ENCODE peak calls at places on chromosome X, in nine cellular contexts. One of them, this sample, is unnamed.
A peak's percentile ranks its signal among the peaks of the same experiment; 100 is the strongest.

GRCh38 chrX:21408324-21408723 is 34.1 kb downstream of the CNKSR2 start:
- DNase-seq in lower lobe of right lung: no peak
- DNase-seq in fibroblast of lung: no peak
- DNase-seq in adrenal gland: no peak
- DNase-seq in psoas muscle: no peak
- DNase-seq in effector memory CD4-positive, alpha-beta T cell: no peak
- DNase-seq in CD8-positive, alpha-beta memory T cell: no peak
- DNase-seq in Peyer's patch: no peak
- DNase-seq in CD4-positive, alpha-beta memory T cell: no peak
- DNase-seq in this sample: no peak

GRCh38 chrX:12898073-12898472 is 8.3 kb upstream of the TLR8 start:
- DNase-seq in Peyer's patch: no peak
- DNase-seq in CD4-positive, alpha-beta memory T cell: no peak
- DNase-seq in lower lobe of right lung: no peak
- DNase-seq in effector memory CD4-positive, alpha-beta T cell: no peak
- DNase-seq in CD8-positive, alpha-beta memory T cell: no peak
- DNase-seq in psoas muscle: no peak
- DNase-seq in fibroblast of lung: no peak
- DNase-seq in adrenal gland: no peak
- DNase-seq in this sample: no peak

GRCh38 chrX:13126785-13127184 is 82.4 kb upstream of the FAM9C start:
- DNase-seq in effector memory CD4-positive, alpha-beta T cell: no peak
- DNase-seq in CD8-positive, alpha-beta memory T cell: no peak
- DNase-seq in adrenal gland: no peak
- DNase-seq in CD4-positive, alpha-beta memory T cell: no peak
- DNase-seq in Peyer's patch: no peak
- DNase-seq in psoas muscle: no peak
- DNase-seq in lower lobe of right lung: no peak
- DNase-seq in fibroblast of lung: peak; percentile 60
- DNase-seq in this sample: no peak

GRCh38 chrX:123986377-123986776 is 24.9 kb downstream of the STAG2 start:
- DNase-seq in adrenal gland: no peak
- DNase-seq in lower lobe of right lung: no peak
- DNase-seq in effector memory CD4-positive, alpha-beta T cell: no peak
- DNase-seq in CD8-positive, alpha-beta memory T cell: no peak
- DNase-seq in fibroblast of lung: no peak
- DNase-seq in psoas muscle: no peak
- DNase-seq in CD4-positive, alpha-beta memory T cell: no peak
- DNase-seq in Peyer's patch: no peak
- DNase-seq in this sample: no peak

GRCh38 chrX:9919632-9920172 is 47.5 kb upstream of the CLDN34 start:
- DNase-seq in psoas muscle: no peak
- DNase-seq in CD4-positive, alpha-beta memory T cell: no peak
- DNase-seq in fibroblast of lung: no peak
- DNase-seq in Peyer's patch: no peak
- DNase-seq in lower lobe of right lung: no peak
- DNase-seq in CD8-positive, alpha-beta memory T cell: no peak
- DNase-seq in adrenal gland: no peak
- DNase-seq in effector memory CD4-positive, alpha-beta T cell: no peak
- DNase-seq in this sample: no peak

GRCh38 chrX:2878563-2878962 is 49.8 kb downstream of the GYG2 start:
- DNase-seq in lower lobe of right lung: no peak
- DNase-seq in effector memory CD4-positive, alpha-beta T cell: no peak
- DNase-seq in CD4-positive, alpha-beta memory T cell: no peak
- DNase-seq in Peyer's patch: no peak
- DNase-seq in psoas muscle: no peak
- DNase-seq in CD8-positive, alpha-beta memory T cell: no peak
- DNase-seq in adrenal gland: no peak
- DNase-seq in fibroblast of lung: no peak
- DNase-seq in this sample: no peak

GRCh38 chrX:13223868-13224555 is 95.8 kb downstream of the ATXN3L start:
- DNase-seq in lower lobe of right lung: no peak
- DNase-seq in CD4-positive, alpha-beta memory T cell: no peak
- DNase-seq in fibroblast of lung: peak; percentile 92
- DNase-seq in Peyer's patch: no peak
- DNase-seq in effector memory CD4-positive, alpha-beta T cell: no peak
- DNase-seq in psoas muscle: no peak
- DNase-seq in adrenal gland: no peak
- DNase-seq in CD8-positive, alpha-beta memory T cell: no peak
- DNase-seq in this sample: no peak

GRCh38 chrX:65757943-65758342 is 90.5 kb downstream of the MSN start:
- DNase-seq in effector memory CD4-positive, alpha-beta T cell: no peak
- DNase-seq in psoas muscle: no peak
- DNase-seq in Peyer's patch: no peak
- DNase-seq in lower lobe of right lung: no peak
- DNase-seq in fibroblast of lung: no peak
- DNase-seq in CD4-positive, alpha-beta memory T cell: no peak
- DNase-seq in adrenal gland: no peak
- DNase-seq in CD8-positive, alpha-beta memory T cell: no peak
- DNase-seq in this sample: no peak

GRCh38 chrX:44997282-44997813 is 124.4 kb downstream of the KDM6A start:
- DNase-seq in effector memory CD4-positive, alpha-beta T cell: no peak
- DNase-seq in CD4-positive, alpha-beta memory T cell: no peak
- DNase-seq in lower lobe of right lung: peak; percentile 44
- DNase-seq in Peyer's patch: no peak
- DNase-seq in psoas muscle: no peak
- DNase-seq in fibroblast of lung: no peak
- DNase-seq in CD8-positive, alpha-beta memory T cell: no peak
- DNase-seq in adrenal gland: no peak
- DNase-seq in this sample: no peak
- H3K4me1 ChIP-seq in effector memory CD4-positive, alpha-beta T cell: no peaks in the 10 kb centered on the region
- H3K4me1 ChIP-seq in CD4-positive, alpha-beta memory T cell: peaks cover 23% of the 10 kb centered on the region
- H3K4me1 ChIP-seq in lower lobe of right lung: peaks cover 31% of the 10 kb centered on the region
- H3K4me1 ChIP-seq in Peyer's patch: peaks cover 15% of the 10 kb centered on the region
- H3K4me1 ChIP-seq in psoas muscle: peaks cover 25% of the 10 kb centered on the region
- H3K4me1 ChIP-seq in fibroblast of lung: no peaks in the 10 kb centered on the region
- H3K4me1 ChIP-seq in CD8-positive, alpha-beta memory T cell: peaks cover 23% of the 10 kb centered on the region
- H3K4me1 ChIP-seq in adrenal gland: no peaks in the 10 kb centered on the region
- H3K4me1 ChIP-seq in this sample: peaks cover 10% of the 10 kb centered on the region

GRCh38 chrX:14449773-14450172 is 79.6 kb upstream of the GLRA2 start:
- DNase-seq in lower lobe of right lung: no peak
- DNase-seq in psoas muscle: no peak
- DNase-seq in fibroblast of lung: no peak
- DNase-seq in CD4-positive, alpha-beta memory T cell: no peak
- DNase-seq in effector memory CD4-positive, alpha-beta T cell: no peak
- DNase-seq in adrenal gland: no peak
- DNase-seq in Peyer's patch: no peak
- DNase-seq in CD8-positive, alpha-beta memory T cell: no peak
- DNase-seq in this sample: no peak
- H3K4me3 ChIP-seq in lower lobe of right lung: no peak overlapping the region
- H3K4me3 ChIP-seq in psoas muscle: no peak overlapping the region
- H3K4me3 ChIP-seq in fibroblast of lung: no peak overlapping the region
- H3K4me3 ChIP-seq in CD4-positive, alpha-beta memory T cell: no peak overlapping the region
- H3K4me3 ChIP-seq in effector memory CD4-positive, alpha-beta T cell: no peak overlapping the region
- H3K4me3 ChIP-seq in adrenal gland: no peak overlapping the region
- H3K4me3 ChIP-seq in Peyer's patch: no peak overlapping the region
- H3K4me3 ChIP-seq in CD8-positive, alpha-beta memory T cell: no peak overlapping the region
- H3K4me3 ChIP-seq in this sample: no peak overlapping the region

GRCh38 chrX:153576239-153576870 is 22.6 kb downstream of the CCNQ start:
- DNase-seq in effector memory CD4-positive, alpha-beta T cell: no peak
- DNase-seq in CD8-positive, alpha-beta memory T cell: no peak
- DNase-seq in psoas muscle: no peak
- DNase-seq in fibroblast of lung: no peak
- DNase-seq in CD4-positive, alpha-beta memory T cell: no peak
- DNase-seq in Peyer's patch: no peak
- DNase-seq in adrenal gland: no peak
- DNase-seq in lower lobe of right lung: no peak
- DNase-seq in this sample: no peak

GRCh38 chrX:153571159-153571908 is 27.6 kb downstream of the CCNQ start:
- DNase-seq in psoas muscle: no peak
- DNase-seq in Peyer's patch: no peak
- DNase-seq in effector memory CD4-positive, alpha-beta T cell: no peak
- DNase-seq in fibroblast of lung: no peak
- DNase-seq in CD8-positive, alpha-beta memory T cell: no peak
- DNase-seq in lower lobe of right lung: no peak
- DNase-seq in adrenal gland: no peak
- DNase-seq in CD4-positive, alpha-beta memory T cell: no peak
- DNase-seq in this sample: no peak

GRCh38 chrX:153572601-153573000 is 26.3 kb downstream of the CCNQ start:
- DNase-seq in psoas muscle: no peak
- DNase-seq in lower lobe of right lung: no peak
- DNase-seq in Peyer's patch: no peak
- DNase-seq in CD4-positive, alpha-beta memory T cell: no peak
- DNase-seq in fibroblast of lung: no peak
- DNase-seq in effector memory CD4-positive, alpha-beta T cell: no peak
- DNase-seq in CD8-positive, alpha-beta memory T cell: no peak
- DNase-seq in adrenal gland: no peak
- DNase-seq in this sample: no peak

GRCh38 chrX:153576961-153577360 is 22.0 kb downstream of the CCNQ start:
- DNase-seq in adrenal gland: no peak
- DNase-seq in effector memory CD4-positive, alpha-beta T cell: no peak
- DNase-seq in CD4-positive, alpha-beta memory T cell: no peak
- DNase-seq in CD8-positive, alpha-beta memory T cell: no peak
- DNase-seq in psoas muscle: no peak
- DNase-seq in Peyer's patch: no peak
- DNase-seq in fibroblast of lung: no peak
- DNase-seq in lower lobe of right lung: no peak
- DNase-seq in this sample: no peak

GRCh38 chrX:153573999-153574398 is 24.9 kb downstream of the CCNQ start:
- DNase-seq in lower lobe of right lung: no peak
- DNase-seq in adrenal gland: no peak
- DNase-seq in CD4-positive, alpha-beta memory T cell: no peak
- DNase-seq in effector memory CD4-positive, alpha-beta T cell: no peak
- DNase-seq in fibroblast of lung: no peak
- DNase-seq in CD8-positive, alpha-beta memory T cell: no peak
- DNase-seq in psoas muscle: no peak
- DNase-seq in Peyer's patch: no peak
- DNase-seq in this sample: no peak
- H3K9me3 ChIP-seq in lower lobe of right lung: no peaks in the 10 kb centered on the region
- H3K9me3 ChIP-seq in adrenal gland: no peaks in the 10 kb centered on the region
- H3K9me3 ChIP-seq in CD4-positive, alpha-beta memory T cell: no peaks in the 10 kb centered on the region
- H3K9me3 ChIP-seq in effector memory CD4-positive, alpha-beta T cell: no peaks in the 10 kb centered on the region
- H3K9me3 ChIP-seq in fibroblast of lung: no peaks in the 10 kb centered on the region
- H3K9me3 ChIP-seq in CD8-positive, alpha-beta memory T cell: no peaks in the 10 kb centered on the region
- H3K9me3 ChIP-seq in psoas muscle: no peaks in the 10 kb centered on the region
- H3K9me3 ChIP-seq in Peyer's patch: no peaks in the 10 kb centered on the region
- H3K9me3 ChIP-seq in this sample: no peaks in the 10 kb centered on the region

GRCh38 chrX:72269671-72270251 is 7.3 kb downstream of the RPS4X start:
- DNase-seq in lower lobe of right lung: no peak
- DNase-seq in Peyer's patch: no peak
- DNase-seq in psoas muscle: no peak
- DNase-seq in fibroblast of lung: peak; percentile 76
- DNase-seq in effector memory CD4-positive, alpha-beta T cell: no peak
- DNase-seq in CD8-positive, alpha-beta memory T cell: no peak
- DNase-seq in CD4-positive, alpha-beta memory T cell: peak; percentile 60
- DNase-seq in adrenal gland: no peak
- DNase-seq in this sample: no peak
- H3K4me1 ChIP-seq in lower lobe of right lung: peaks cover 11% of the 10 kb centered on the region
- H3K4me1 ChIP-seq in Peyer's patch: peaks cover 11% of the 10 kb centered on the region
- H3K4me1 ChIP-seq in psoas muscle: peaks cover 4% of the 10 kb centered on the region
- H3K4me1 ChIP-seq in fibroblast of lung: peaks cover 13% of the 10 kb centered on the region
- H3K4me1 ChIP-seq in effector memory CD4-positive, alpha-beta T cell: peaks cover 15% of the 10 kb centered on the region
- H3K4me1 ChIP-seq in CD8-positive, alpha-beta memory T cell: peaks cover 17% of the 10 kb centered on the region
- H3K4me1 ChIP-seq in CD4-positive, alpha-beta memory T cell: peaks cover 26% of the 10 kb centered on the region
- H3K4me1 ChIP-seq in adrenal gland: no peaks in the 10 kb centered on the region
- H3K4me1 ChIP-seq in this sample: no peaks in the 10 kb centered on the region

DNA sequence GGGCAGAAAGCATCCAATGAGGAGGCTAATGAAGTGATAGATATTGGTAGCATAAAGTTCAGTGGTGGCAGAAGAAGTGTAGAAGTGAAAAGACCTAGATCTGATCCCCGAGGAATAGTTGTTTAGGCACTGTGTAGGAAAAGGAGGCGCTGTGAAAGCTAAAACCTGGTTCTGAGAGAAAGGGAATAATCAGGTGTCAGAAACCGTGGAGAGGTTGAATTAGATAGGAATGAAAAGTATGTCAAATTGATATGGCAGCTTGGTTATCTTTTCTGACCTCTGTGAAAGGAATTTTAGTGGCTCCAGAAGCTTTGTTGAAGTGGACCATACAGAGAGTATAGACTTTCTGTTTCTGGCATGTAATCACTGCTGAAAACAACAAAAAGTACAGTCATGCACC is 30.8 kb upstream of the CCDC160 start:
- DNase-seq in CD4-positive, alpha-beta memory T cell: no peak
- DNase-seq in CD8-positive, alpha-beta memory T cell: no peak
- DNase-seq in fibroblast of lung: no peak
- DNase-seq in effector memory CD4-positive, alpha-beta T cell: no peak
- DNase-seq in psoas muscle: no peak
- DNase-seq in adrenal gland: no peak
- DNase-seq in Peyer's patch: no peak
- DNase-seq in lower lobe of right lung: no peak
- DNase-seq in this sample: no peak
- H3K4me3 ChIP-seq in CD4-positive, alpha-beta memory T cell: no peak overlapping the region
- H3K4me3 ChIP-seq in CD8-positive, alpha-beta memory T cell: no peak overlapping the region
- H3K4me3 ChIP-seq in fibroblast of lung: no peak overlapping the region
- H3K4me3 ChIP-seq in effector memory CD4-positive, alpha-beta T cell: no peak overlapping the region
- H3K4me3 ChIP-seq in psoas muscle: no peak overlapping the region
- H3K4me3 ChIP-seq in adrenal gland: no peak overlapping the region
- H3K4me3 ChIP-seq in Peyer's patch: no peak overlapping the region
- H3K4me3 ChIP-seq in lower lobe of right lung: no peak overlapping the region
- H3K4me3 ChIP-seq in this sample: no peak overlapping the region

DNA sequence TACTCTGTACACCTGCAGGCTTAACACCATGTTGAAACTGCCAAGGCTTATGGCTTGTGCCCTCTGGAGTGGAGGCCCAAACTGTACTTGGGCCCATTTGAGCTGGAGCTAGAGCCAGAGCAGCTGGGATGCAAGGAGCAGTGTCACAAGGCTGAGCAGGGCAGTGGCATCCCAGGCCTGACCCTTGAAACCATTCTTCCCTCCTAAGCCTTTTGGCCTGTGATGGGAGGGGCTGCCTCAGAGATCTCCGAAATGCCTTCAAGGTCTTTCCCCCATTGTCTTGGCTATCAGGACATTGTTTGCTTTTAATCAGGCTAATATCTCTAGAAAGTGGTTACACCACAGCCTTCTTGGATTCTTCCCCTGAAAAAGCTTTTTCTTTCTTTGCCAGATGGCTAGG is 10.9 kb upstream of the PNMA5 start:
- DNase-seq in CD4-positive, alpha-beta memory T cell: no peak
- DNase-seq in CD8-positive, alpha-beta memory T cell: no peak
- DNase-seq in effector memory CD4-positive, alpha-beta T cell: no peak
- DNase-seq in Peyer's patch: no peak
- DNase-seq in lower lobe of right lung: no peak
- DNase-seq in adrenal gland: no peak
- DNase-seq in psoas muscle: no peak
- DNase-seq in fibroblast of lung: no peak
- DNase-seq in this sample: no peak
- H3K9me3 ChIP-seq in CD4-positive, alpha-beta memory T cell: no peaks in the 10 kb centered on the region
- H3K9me3 ChIP-seq in CD8-positive, alpha-beta memory T cell: no peaks in the 10 kb centered on the region
- H3K9me3 ChIP-seq in effector memory CD4-positive, alpha-beta T cell: no peaks in the 10 kb centered on the region
- H3K9me3 ChIP-seq in Peyer's patch: no peaks in the 10 kb centered on the region
- H3K9me3 ChIP-seq in lower lobe of right lung: no peaks in the 10 kb centered on the region
- H3K9me3 ChIP-seq in adrenal gland: no peaks in the 10 kb centered on the region
- H3K9me3 ChIP-seq in psoas muscle: no peaks in the 10 kb centered on the region
- H3K9me3 ChIP-seq in fibroblast of lung: no peaks in the 10 kb centered on the region
- H3K9me3 ChIP-seq in this sample: no peaks in the 10 kb centered on the region